ENCODE peak calls at places on chromosome 15, in five cellular contexts. One of them, this sample, is unnamed.

GRCh38 chr15:66497502-66498455 is at the start of gene SNAPC5:
- DNase-seq in H9: peak; percentile 98
- DNase-seq in progenitor cell of endocrine pancreas: peak; percentile 96
- DNase-seq in uterus: peak; percentile 95
- DNase-seq in body of pancreas: peak; percentile 98
- DNase-seq in this sample: peak; percentile 98

GRCh38 chr15:99442268-99442897 is 123.4 kb upstream of the MEF2A start:
- DNase-seq in H9: no peak
- DNase-seq in progenitor cell of endocrine pancreas: no peak
- DNase-seq in uterus: peak; percentile 57
- DNase-seq in body of pancreas: peak; percentile 11
- DNase-seq in this sample: no peak

GRCh38 chr15:41777421-41777973 is 3.2 kb downstream of the MAPKBP1 start:
- DNase-seq in H9: no peak
- DNase-seq in progenitor cell of endocrine pancreas: no peak
- DNase-seq in uterus: no peak
- DNase-seq in body of pancreas: no peak
- DNase-seq in this sample: no peak

GRCh38 chr15:66859688-66860253 is 157.7 kb downstream of the SMAD6 start:
- DNase-seq in H9: peak; percentile 22
- DNase-seq in progenitor cell of endocrine pancreas: no peak
- DNase-seq in uterus: no peak
- DNase-seq in body of pancreas: no peak
- DNase-seq in this sample: no peak

GRCh38 chr15:66484539-66485112 is 12.9 kb downstream of the SNAPC5 start:
- DNase-seq in H9: no peak
- DNase-seq in progenitor cell of endocrine pancreas: no peak
- DNase-seq in uterus: no peak
- DNase-seq in body of pancreas: no peak
- DNase-seq in this sample: no peak

GRCh38 chr15:93056836-93057235 is 32.2 kb downstream of the RGMA start:
- DNase-seq in H9: no peak
- DNase-seq in progenitor cell of endocrine pancreas: no peak
- DNase-seq in uterus: no peak
- DNase-seq in body of pancreas: no peak
- DNase-seq in this sample: no peak

GRCh38 chr15:38130739-38131498 is 121.7 kb upstream of the SPRED1 start:
- DNase-seq in H9: no peak
- DNase-seq in progenitor cell of endocrine pancreas: no peak
- DNase-seq in uterus: peak; percentile 93
- DNase-seq in body of pancreas: peak; percentile 35
- DNase-seq in this sample: peak; percentile 91

GRCh38 chr15:71493526-71493925 is 316.8 kb upstream of the NR2E3 start:
- DNase-seq in H9: no peak
- DNase-seq in progenitor cell of endocrine pancreas: no peak
- DNase-seq in uterus: no peak
- DNase-seq in body of pancreas: no peak
- DNase-seq in this sample: no peak

GRCh38 chr15:40693904-40694705 is 869 bp upstream of the RAD51 start:
- DNase-seq in H9: no peak
- DNase-seq in progenitor cell of endocrine pancreas: no peak
- DNase-seq in uterus: no peak
- DNase-seq in body of pancreas: no peak
- DNase-seq in this sample: no peak

GRCh38 chr15:22227961-22228762 is 147.8 kb downstream of the OR4M2 start:
- DNase-seq in H9: no peak
- DNase-seq in progenitor cell of endocrine pancreas: no peak
- DNase-seq in uterus: no peak
- DNase-seq in body of pancreas: no peak
- DNase-seq in this sample: no peak

GRCh38 chr15:64618569-64618968 is 156.8 kb downstream of the RBPMS2 start:
- DNase-seq in H9: no peak
- DNase-seq in progenitor cell of endocrine pancreas: no peak
- DNase-seq in uterus: no peak
- DNase-seq in body of pancreas: no peak
- DNase-seq in this sample: no peak

GRCh38 chr15:39084683-39085530 is 496.0 kb upstream of the THBS1 start:
- DNase-seq in H9: no peak
- DNase-seq in progenitor cell of endocrine pancreas: no peak
- DNase-seq in uterus: peak; percentile 73
- DNase-seq in body of pancreas: peak; percentile 17
- DNase-seq in this sample: no peak

GRCh38 chr15:51318382-51319150 is 19.8 kb downstream of the CYP19A1 start:
- DNase-seq in H9: no peak
- DNase-seq in progenitor cell of endocrine pancreas: no peak
- DNase-seq in uterus: no peak
- DNase-seq in body of pancreas: no peak
- DNase-seq in this sample: no peak

GRCh38 chr15:29455530-29455929 is 185.9 kb upstream of the NSMCE3 start:
- DNase-seq in H9: no peak
- DNase-seq in progenitor cell of endocrine pancreas: no peak
- DNase-seq in uterus: no peak
- DNase-seq in body of pancreas: no peak
- DNase-seq in this sample: no peak

GRCh38 chr15:42143866-42144625 is 12.4 kb downstream of the PLA2G4F start:
- DNase-seq in H9: peak; percentile 23
- DNase-seq in progenitor cell of endocrine pancreas: no peak
- DNase-seq in uterus: no peak
- DNase-seq in body of pancreas: no peak
- DNase-seq in this sample: no peak

GRCh38 chr15:32130823-32131222 is 100.5 kb downstream of the CHRNA7 start:
- DNase-seq in H9: no peak
- DNase-seq in progenitor cell of endocrine pancreas: no peak
- DNase-seq in uterus: no peak
- DNase-seq in body of pancreas: no peak
- DNase-seq in this sample: no peak

GRCh38 chr15:92772626-92773244 is 117.2 kb upstream of the FAM174B start:
- DNase-seq in H9: no peak
- DNase-seq in progenitor cell of endocrine pancreas: no peak
- DNase-seq in uterus: no peak
- DNase-seq in body of pancreas: no peak
- DNase-seq in this sample: no peak

GRCh38 chr15:92930776-92931175 is 30.7 kb downstream of the CHD2 start:
- DNase-seq in H9: no peak
- DNase-seq in progenitor cell of endocrine pancreas: no peak
- DNase-seq in uterus: no peak
- DNase-seq in body of pancreas: no peak
- DNase-seq in this sample: no peak

GRCh38 chr15:47674576-47675232 is 42.6 kb upstream of the SEMA6D start:
- DNase-seq in H9: no peak
- DNase-seq in progenitor cell of endocrine pancreas: no peak
- DNase-seq in uterus: no peak
- DNase-seq in body of pancreas: no peak
- DNase-seq in this sample: no peak

GRCh38 chr15:51267714-51268105 is 70.7 kb downstream of the CYP19A1 start:
- DNase-seq in H9: peak; percentile 37
- DNase-seq in progenitor cell of endocrine pancreas: no peak
- DNase-seq in uterus: no peak
- DNase-seq in body of pancreas: peak; percentile 21
- DNase-seq in this sample: no peak

GRCh38 chr15:81484076-81484475 is 110.1 kb upstream of the TMC3 start:
- DNase-seq in H9: no peak
- DNase-seq in progenitor cell of endocrine pancreas: no peak
- DNase-seq in uterus: peak; percentile 19
- DNase-seq in body of pancreas: no peak
- DNase-seq in this sample: no peak

GRCh38 chr15:77722759-77723460 is 90.2 kb upstream of the LINGO1 start:
- DNase-seq in H9: peak; percentile 58
- DNase-seq in progenitor cell of endocrine pancreas: no peak
- DNase-seq in uterus: no peak
- DNase-seq in body of pancreas: no peak
- DNase-seq in this sample: no peak

GRCh38 chr15:101451192-101451799 is 38.2 kb downstream of the PCSK6 start:
- DNase-seq in H9: no peak
- DNase-seq in progenitor cell of endocrine pancreas: no peak
- DNase-seq in uterus: peak; percentile 70
- DNase-seq in body of pancreas: no peak
- DNase-seq in this sample: peak; percentile 76

GRCh38 chr15:73051402-73051810 is 857 bp upstream of the NEO1 start:
- DNase-seq in H9: no peak
- DNase-seq in progenitor cell of endocrine pancreas: no peak
- DNase-seq in uterus: no peak
- DNase-seq in body of pancreas: peak; percentile 75
- DNase-seq in this sample: peak; percentile 74

GRCh38 chr15:74664028-74664616 is 31.7 kb downstream of the EDC3 start:
- DNase-seq in H9: no peak
- DNase-seq in progenitor cell of endocrine pancreas: no peak
- DNase-seq in uterus: peak; percentile 24
- DNase-seq in body of pancreas: peak; percentile 33
- DNase-seq in this sample: peak; percentile 25

GRCh38 chr15:69578792-69579587 is 126.4 kb downstream of the RPLP1 start:
- DNase-seq in H9: no peak
- DNase-seq in progenitor cell of endocrine pancreas: no peak
- DNase-seq in uterus: peak; percentile 30
- DNase-seq in body of pancreas: peak; percentile 90
- DNase-seq in this sample: peak; percentile 48

GRCh38 chr15:23561914-23562313 is 3.6 kb upstream of the MKRN3 start:
- DNase-seq in H9: no peak
- DNase-seq in progenitor cell of endocrine pancreas: no peak
- DNase-seq in uterus: no peak
- DNase-seq in body of pancreas: no peak
- DNase-seq in this sample: no peak

GRCh38 chr15:99440551-99441426 is 125.0 kb upstream of the MEF2A start:
- DNase-seq in H9: peak; percentile 16
- DNase-seq in progenitor cell of endocrine pancreas: peak; percentile 4
- DNase-seq in uterus: peak; percentile 13
- DNase-seq in body of pancreas: peak; percentile 11
- DNase-seq in this sample: no peak

GRCh38 chr15:94348084-94348483 is 116.7 kb downstream of the MCTP2 start:
- DNase-seq in H9: no peak
- DNase-seq in progenitor cell of endocrine pancreas: no peak
- DNase-seq in uterus: no peak
- DNase-seq in body of pancreas: no peak
- DNase-seq in this sample: no peak
- TF ChIP-seq CTCF in H9: no peak
- TF ChIP-seq CTCF in progenitor cell of endocrine pancreas: no peak
- TF ChIP-seq CTCF in uterus: no peak
- TF ChIP-seq CTCF in body of pancreas: no peak
- TF ChIP-seq CTCF in this sample: no peak

DNA sequence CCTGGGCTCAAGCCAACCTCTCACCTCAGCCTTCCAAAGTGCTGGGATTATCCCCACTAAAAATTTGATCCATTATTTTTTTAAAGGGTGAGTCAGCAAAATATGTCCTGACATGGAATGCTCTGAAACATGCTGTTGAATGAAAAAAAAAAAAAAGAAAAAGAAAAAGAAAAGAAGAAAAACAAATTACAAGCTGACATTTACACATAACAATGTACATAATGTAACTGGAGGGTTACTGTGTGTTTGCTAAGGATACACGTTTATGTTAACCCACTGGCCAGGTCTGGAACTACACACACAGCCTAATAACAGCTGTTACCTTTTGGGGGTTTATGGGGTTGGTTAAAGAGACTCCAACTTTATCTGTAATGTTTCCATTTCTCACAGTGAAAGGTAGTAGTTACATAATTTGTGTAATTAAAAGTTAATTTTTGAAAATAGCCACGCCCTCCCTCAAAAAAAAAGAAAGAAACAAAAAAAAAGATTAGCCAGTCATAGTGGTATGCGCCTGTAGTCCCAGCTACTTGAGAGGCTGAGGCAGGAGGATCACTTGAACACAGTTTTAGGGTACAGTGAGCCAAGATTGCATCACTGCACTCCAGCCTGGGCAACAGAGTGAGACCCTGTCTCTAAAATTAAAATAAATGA is 3.1 kb upstream of the MESP2 start:
- DNase-seq in H9: no peak
- DNase-seq in progenitor cell of endocrine pancreas: no peak
- DNase-seq in uterus: no peak
- DNase-seq in body of pancreas: no peak
- DNase-seq in this sample: no peak
- TF ChIP-seq CTCF in H9: peak; percentile 49
- TF ChIP-seq CTCF in progenitor cell of endocrine pancreas: peak; percentile 50
- TF ChIP-seq CTCF in uterus: no peak
- TF ChIP-seq CTCF in body of pancreas: peak; percentile 54
- TF ChIP-seq CTCF in this sample: no peak

GRCh38 chr15:95760508-95760907 is 570.0 kb upstream of the NR2F2 start:
- DNase-seq in H9: peak; percentile 69
- DNase-seq in progenitor cell of endocrine pancreas: no peak
- DNase-seq in uterus: no peak
- DNase-seq in body of pancreas: no peak
- DNase-seq in this sample: peak; percentile 12
- TF ChIP-seq CTCF in H9: peak; percentile 60
- TF ChIP-seq CTCF in progenitor cell of endocrine pancreas: peak; percentile 35
- TF ChIP-seq CTCF in uterus: no peak
- TF ChIP-seq CTCF in body of pancreas: no peak
- TF ChIP-seq CTCF in this sample: no peak

GRCh38 chr15:62241135-62241770 is 76.2 kb upstream of the C2CD4B start:
- DNase-seq in H9: peak; percentile 85
- DNase-seq in progenitor cell of endocrine pancreas: no peak
- DNase-seq in uterus: no peak
- DNase-seq in body of pancreas: peak; percentile 44
- DNase-seq in this sample: no peak
- TF ChIP-seq CTCF in H9: peak; percentile 84
- TF ChIP-seq CTCF in progenitor cell of endocrine pancreas: peak; percentile 55
- TF ChIP-seq CTCF in uterus: no peak
- TF ChIP-seq CTCF in body of pancreas: peak; percentile 28
- TF ChIP-seq CTCF in this sample: no peak

GRCh38 chr15:34818531-34818930 is 23.2 kb upstream of the ACTC1 start:
- DNase-seq in H9: no peak
- DNase-seq in progenitor cell of endocrine pancreas: no peak
- DNase-seq in uterus: no peak
- DNase-seq in body of pancreas: no peak
- DNase-seq in this sample: no peak

GRCh38 chr15:34820110-34820509 is 24.8 kb upstream of the ACTC1 start:
- DNase-seq in H9: no peak
- DNase-seq in progenitor cell of endocrine pancreas: no peak
- DNase-seq in uterus: no peak
- DNase-seq in body of pancreas: no peak
- DNase-seq in this sample: no peak

GRCh38 chr15:34821907-34822306 is 26.6 kb upstream of the ACTC1 start:
- DNase-seq in H9: no peak
- DNase-seq in progenitor cell of endocrine pancreas: no peak
- DNase-seq in uterus: no peak
- DNase-seq in body of pancreas: no peak
- DNase-seq in this sample: no peak
- TF ChIP-seq CTCF in H9: no peak
- TF ChIP-seq CTCF in progenitor cell of endocrine pancreas: no peak
- TF ChIP-seq CTCF in uterus: no peak
- TF ChIP-seq CTCF in body of pancreas: no peak
- TF ChIP-seq CTCF in this sample: no peak

GRCh38 chr15:58931985-58932384 is 1.5 kb downstream of the SLTM start:
- DNase-seq in H9: no peak
- DNase-seq in progenitor cell of endocrine pancreas: no peak
- DNase-seq in uterus: no peak
- DNase-seq in body of pancreas: no peak
- DNase-seq in this sample: no peak

GRCh38 chr15:58932791-58933310 is 628 bp downstream of the SLTM start:
- DNase-seq in H9: no peak
- DNase-seq in progenitor cell of endocrine pancreas: no peak
- DNase-seq in uterus: no peak
- DNase-seq in body of pancreas: no peak
- DNase-seq in this sample: no peak

GRCh38 chr15:58934521-58934920 is 1.0 kb upstream of the SLTM start:
- DNase-seq in H9: no peak
- DNase-seq in progenitor cell of endocrine pancreas: no peak
- DNase-seq in uterus: no peak
- DNase-seq in body of pancreas: no peak
- DNase-seq in this sample: no peak

GRCh38 chr15:58934114-58934447 is 602 bp upstream of the SLTM start:
- DNase-seq in H9: no peak
- DNase-seq in progenitor cell of endocrine pancreas: no peak
- DNase-seq in uterus: no peak
- DNase-seq in body of pancreas: no peak
- DNase-seq in this sample: no peak

GRCh38 chr15:58933311-58934113 is at the start of gene SLTM:
- DNase-seq in H9: peak; percentile 95
- DNase-seq in progenitor cell of endocrine pancreas: peak; percentile 88
- DNase-seq in uterus: peak; percentile 92
- DNase-seq in body of pancreas: peak; percentile 93
- DNase-seq in this sample: peak; percentile 97
- TF ChIP-seq CTCF in H9: peak; percentile 46
- TF ChIP-seq CTCF in progenitor cell of endocrine pancreas: peak; percentile 46
- TF ChIP-seq CTCF in uterus: peak; percentile 33
- TF ChIP-seq CTCF in body of pancreas: peak; percentile 45
- TF ChIP-seq CTCF in this sample: peak; percentile 20